ENCODE peak calls at places on chromosomes 2 and 18, in ten cellular contexts. One of them, this sample, is unnamed.

GRCh38 chr2:128746356-128746755 is 427.7 kb upstream of the HS6ST1 start:
- DNase-seq in T-helper 9 cell: no peak
- DNase-seq in neural progenitor cell: no peak
- DNase-seq in ELF-1: no peak
- DNase-seq in NCI-H345: no peak
- DNase-seq in lower lobe of right lung: no peak
- DNase-seq in activated CD4-positive, alpha-beta memory T cell treated with anti-CD3 and anti-CD28 coated beads, Interleukin-2, amount 10 ng/mL, durations not matched to agents 7 days and 5 days: no peak
- DNase-seq in mammary epithelial cell: peak; percentile 95
- DNase-seq in activated gamma-delta T cell: no peak
- DNase-seq in stimulated activated CD8-positive, alpha-beta memory T cell treated with anti-CD3 and anti-CD28 coated beads, Interleukin-12 subunit alpha, Interleukin-12 subunit beta, amount 100 ng/mL, for 4 hours: no peak
- DNase-seq in this sample: no peak

GRCh38 chr2:28233070-28233718 is 159.5 kb upstream of the FOSL2 start:
- DNase-seq in T-helper 9 cell: no peak
- DNase-seq in neural progenitor cell: no peak
- DNase-seq in ELF-1: no peak
- DNase-seq in NCI-H345: peak; percentile 24
- DNase-seq in lower lobe of right lung: no peak
- DNase-seq in activated CD4-positive, alpha-beta memory T cell treated with anti-CD3 and anti-CD28 coated beads, Interleukin-2, amount 10 ng/mL, durations not matched to agents 7 days and 5 days: no peak
- DNase-seq in mammary epithelial cell: no peak
- DNase-seq in activated gamma-delta T cell: no peak
- DNase-seq in stimulated activated CD8-positive, alpha-beta memory T cell treated with anti-CD3 and anti-CD28 coated beads, Interleukin-12 subunit alpha, Interleukin-12 subunit beta, amount 100 ng/mL, for 4 hours: no peak
- DNase-seq in this sample: no peak

GRCh38 chr2:13533524-13533922 is 816.8 kb downstream of the TRIB2 start:
- DNase-seq in T-helper 9 cell: no peak
- DNase-seq in neural progenitor cell: no peak
- DNase-seq in ELF-1: no peak
- DNase-seq in NCI-H345: no peak
- DNase-seq in lower lobe of right lung: no peak
- DNase-seq in activated CD4-positive, alpha-beta memory T cell treated with anti-CD3 and anti-CD28 coated beads, Interleukin-2, amount 10 ng/mL, durations not matched to agents 7 days and 5 days: no peak
- DNase-seq in mammary epithelial cell: no peak
- DNase-seq in activated gamma-delta T cell: no peak
- DNase-seq in stimulated activated CD8-positive, alpha-beta memory T cell treated with anti-CD3 and anti-CD28 coated beads, Interleukin-12 subunit alpha, Interleukin-12 subunit beta, amount 100 ng/mL, for 4 hours: no peak
- DNase-seq in this sample: no peak

GRCh38 chr2:175855794-175856453 is 146.1 kb downstream of the LNPK start:
- DNase-seq in T-helper 9 cell: no peak
- DNase-seq in neural progenitor cell: no peak
- DNase-seq in ELF-1: no peak
- DNase-seq in NCI-H345: no peak
- DNase-seq in lower lobe of right lung: no peak
- DNase-seq in activated CD4-positive, alpha-beta memory T cell treated with anti-CD3 and anti-CD28 coated beads, Interleukin-2, amount 10 ng/mL, durations not matched to agents 7 days and 5 days: no peak
- DNase-seq in mammary epithelial cell: peak; percentile 61
- DNase-seq in activated gamma-delta T cell: no peak
- DNase-seq in stimulated activated CD8-positive, alpha-beta memory T cell treated with anti-CD3 and anti-CD28 coated beads, Interleukin-12 subunit alpha, Interleukin-12 subunit beta, amount 100 ng/mL, for 4 hours: no peak
- DNase-seq in this sample: no peak

GRCh38 chr18:41940506-41941215 is 14.4 kb upstream of the PIK3C3 start:
- DNase-seq in T-helper 9 cell: no peak
- DNase-seq in neural progenitor cell: peak; percentile 2
- DNase-seq in ELF-1: peak; percentile 69
- DNase-seq in NCI-H345: no peak
- DNase-seq in lower lobe of right lung: no peak
- DNase-seq in activated CD4-positive, alpha-beta memory T cell treated with anti-CD3 and anti-CD28 coated beads, Interleukin-2, amount 10 ng/mL, durations not matched to agents 7 days and 5 days: no peak
- DNase-seq in mammary epithelial cell: peak; percentile 72
- DNase-seq in activated gamma-delta T cell: no peak
- DNase-seq in stimulated activated CD8-positive, alpha-beta memory T cell treated with anti-CD3 and anti-CD28 coated beads, Interleukin-12 subunit alpha, Interleukin-12 subunit beta, amount 100 ng/mL, for 4 hours: no peak
- DNase-seq in this sample: no peak

GRCh38 chr2:173101687-173102086 is 26.0 kb downstream of the MAP3K20 start:
- DNase-seq in T-helper 9 cell: no peak
- DNase-seq in neural progenitor cell: no peak
- DNase-seq in ELF-1: no peak
- DNase-seq in NCI-H345: no peak
- DNase-seq in lower lobe of right lung: no peak
- DNase-seq in activated CD4-positive, alpha-beta memory T cell treated with anti-CD3 and anti-CD28 coated beads, Interleukin-2, amount 10 ng/mL, durations not matched to agents 7 days and 5 days: no peak
- DNase-seq in mammary epithelial cell: peak; percentile 91
- DNase-seq in activated gamma-delta T cell: no peak
- DNase-seq in stimulated activated CD8-positive, alpha-beta memory T cell treated with anti-CD3 and anti-CD28 coated beads, Interleukin-12 subunit alpha, Interleukin-12 subunit beta, amount 100 ng/mL, for 4 hours: no peak
- DNase-seq in this sample: no peak

GRCh38 chr2:130827502-130828251 is 9.0 kb upstream of the ARHGEF4 start:
- DNase-seq in T-helper 9 cell: no peak
- DNase-seq in neural progenitor cell: peak; percentile 59
- DNase-seq in ELF-1: peak; percentile 76
- DNase-seq in NCI-H345: no peak
- DNase-seq in lower lobe of right lung: peak; percentile 24
- DNase-seq in activated CD4-positive, alpha-beta memory T cell treated with anti-CD3 and anti-CD28 coated beads, Interleukin-2, amount 10 ng/mL, durations not matched to agents 7 days and 5 days: no peak
- DNase-seq in mammary epithelial cell: peak; percentile 93
- DNase-seq in activated gamma-delta T cell: no peak
- DNase-seq in stimulated activated CD8-positive, alpha-beta memory T cell treated with anti-CD3 and anti-CD28 coated beads, Interleukin-12 subunit alpha, Interleukin-12 subunit beta, amount 100 ng/mL, for 4 hours: no peak
- DNase-seq in this sample: no peak

GRCh38 chr2:160324161-160324768 is 124.2 kb upstream of the ITGB6 start:
- DNase-seq in T-helper 9 cell: peak; percentile 26
- DNase-seq in neural progenitor cell: peak; percentile 49
- DNase-seq in ELF-1: peak; percentile 40
- DNase-seq in NCI-H345: peak; percentile 28
- DNase-seq in lower lobe of right lung: peak; percentile 61
- DNase-seq in activated CD4-positive, alpha-beta memory T cell treated with anti-CD3 and anti-CD28 coated beads, Interleukin-2, amount 10 ng/mL, durations not matched to agents 7 days and 5 days: peak; percentile 49
- DNase-seq in mammary epithelial cell: peak; percentile 32
- DNase-seq in activated gamma-delta T cell: no peak
- DNase-seq in stimulated activated CD8-positive, alpha-beta memory T cell treated with anti-CD3 and anti-CD28 coated beads, Interleukin-12 subunit alpha, Interleukin-12 subunit beta, amount 100 ng/mL, for 4 hours: no peak
- DNase-seq in this sample: peak; percentile 76

GRCh38 chr2:235694721-235695601 is 201.1 kb downstream of the AGAP1 start:
- DNase-seq in T-helper 9 cell: no peak
- DNase-seq in neural progenitor cell: no peak
- DNase-seq in ELF-1: no peak
- DNase-seq in NCI-H345: no peak
- DNase-seq in lower lobe of right lung: no peak
- DNase-seq in activated CD4-positive, alpha-beta memory T cell treated with anti-CD3 and anti-CD28 coated beads, Interleukin-2, amount 10 ng/mL, durations not matched to agents 7 days and 5 days: no peak
- DNase-seq in mammary epithelial cell: no peak
- DNase-seq in activated gamma-delta T cell: no peak
- DNase-seq in stimulated activated CD8-positive, alpha-beta memory T cell treated with anti-CD3 and anti-CD28 coated beads, Interleukin-12 subunit alpha, Interleukin-12 subunit beta, amount 100 ng/mL, for 4 hours: no peak
- DNase-seq in this sample: no peak

GRCh38 chr18:10020176-10020575 is 106.4 kb downstream of the VAPA start:
- DNase-seq in T-helper 9 cell: no peak
- DNase-seq in neural progenitor cell: no peak
- DNase-seq in ELF-1: no peak
- DNase-seq in NCI-H345: peak; percentile 92
- DNase-seq in lower lobe of right lung: no peak
- DNase-seq in activated CD4-positive, alpha-beta memory T cell treated with anti-CD3 and anti-CD28 coated beads, Interleukin-2, amount 10 ng/mL, durations not matched to agents 7 days and 5 days: no peak
- DNase-seq in mammary epithelial cell: no peak
- DNase-seq in activated gamma-delta T cell: no peak
- DNase-seq in stimulated activated CD8-positive, alpha-beta memory T cell treated with anti-CD3 and anti-CD28 coated beads, Interleukin-12 subunit alpha, Interleukin-12 subunit beta, amount 100 ng/mL, for 4 hours: no peak
- DNase-seq in this sample: no peak

GRCh38 chr2:109222422-109222821 is 93.4 kb downstream of the SH3RF3 start:
- DNase-seq in T-helper 9 cell: no peak
- DNase-seq in neural progenitor cell: no peak
- DNase-seq in ELF-1: no peak
- DNase-seq in NCI-H345: no peak
- DNase-seq in lower lobe of right lung: no peak
- DNase-seq in activated CD4-positive, alpha-beta memory T cell treated with anti-CD3 and anti-CD28 coated beads, Interleukin-2, amount 10 ng/mL, durations not matched to agents 7 days and 5 days: no peak
- DNase-seq in mammary epithelial cell: no peak
- DNase-seq in activated gamma-delta T cell: no peak
- DNase-seq in stimulated activated CD8-positive, alpha-beta memory T cell treated with anti-CD3 and anti-CD28 coated beads, Interleukin-12 subunit alpha, Interleukin-12 subunit beta, amount 100 ng/mL, for 4 hours: no peak
- DNase-seq in this sample: peak; percentile 36

GRCh38 chr18:78873916-78874505 is 105.6 kb upstream of the SALL3 start:
- DNase-seq in T-helper 9 cell: no peak
- DNase-seq in neural progenitor cell: no peak
- DNase-seq in ELF-1: no peak
- DNase-seq in NCI-H345: no peak
- DNase-seq in lower lobe of right lung: no peak
- DNase-seq in activated CD4-positive, alpha-beta memory T cell treated with anti-CD3 and anti-CD28 coated beads, Interleukin-2, amount 10 ng/mL, durations not matched to agents 7 days and 5 days: no peak
- DNase-seq in mammary epithelial cell: no peak
- DNase-seq in activated gamma-delta T cell: no peak
- DNase-seq in stimulated activated CD8-positive, alpha-beta memory T cell treated with anti-CD3 and anti-CD28 coated beads, Interleukin-12 subunit alpha, Interleukin-12 subunit beta, amount 100 ng/mL, for 4 hours: no peak
- DNase-seq in this sample: no peak

GRCh38 chr2:149375801-149376349 is 45.5 kb downstream of the LYPD6 start:
- DNase-seq in T-helper 9 cell: no peak
- DNase-seq in neural progenitor cell: peak; percentile 72
- DNase-seq in ELF-1: peak; percentile 33
- DNase-seq in NCI-H345: peak; percentile 33
- DNase-seq in lower lobe of right lung: no peak
- DNase-seq in activated CD4-positive, alpha-beta memory T cell treated with anti-CD3 and anti-CD28 coated beads, Interleukin-2, amount 10 ng/mL, durations not matched to agents 7 days and 5 days: no peak
- DNase-seq in mammary epithelial cell: no peak
- DNase-seq in activated gamma-delta T cell: no peak
- DNase-seq in stimulated activated CD8-positive, alpha-beta memory T cell treated with anti-CD3 and anti-CD28 coated beads, Interleukin-12 subunit alpha, Interleukin-12 subunit beta, amount 100 ng/mL, for 4 hours: no peak
- DNase-seq in this sample: no peak

GRCh38 chr18:12076424-12077140 is 17.1 kb upstream of the ANKRD62 start:
- DNase-seq in T-helper 9 cell: no peak
- DNase-seq in neural progenitor cell: peak; percentile 86
- DNase-seq in ELF-1: peak; percentile 36
- DNase-seq in NCI-H345: peak; percentile 43
- DNase-seq in lower lobe of right lung: no peak
- DNase-seq in activated CD4-positive, alpha-beta memory T cell treated with anti-CD3 and anti-CD28 coated beads, Interleukin-2, amount 10 ng/mL, durations not matched to agents 7 days and 5 days: no peak
- DNase-seq in mammary epithelial cell: peak; percentile 52
- DNase-seq in activated gamma-delta T cell: no peak
- DNase-seq in stimulated activated CD8-positive, alpha-beta memory T cell treated with anti-CD3 and anti-CD28 coated beads, Interleukin-12 subunit alpha, Interleukin-12 subunit beta, amount 100 ng/mL, for 4 hours: no peak
- DNase-seq in this sample: no peak

GRCh38 chr18:54558609-54559585 is 32.1 kb upstream of the DYNAP start:
- DNase-seq in T-helper 9 cell: no peak
- DNase-seq in neural progenitor cell: peak; percentile 21
- DNase-seq in ELF-1: no peak
- DNase-seq in NCI-H345: peak; percentile 11
- DNase-seq in lower lobe of right lung: no peak
- DNase-seq in activated CD4-positive, alpha-beta memory T cell treated with anti-CD3 and anti-CD28 coated beads, Interleukin-2, amount 10 ng/mL, durations not matched to agents 7 days and 5 days: no peak
- DNase-seq in mammary epithelial cell: peak; percentile 4
- DNase-seq in activated gamma-delta T cell: no peak
- DNase-seq in stimulated activated CD8-positive, alpha-beta memory T cell treated with anti-CD3 and anti-CD28 coated beads, Interleukin-12 subunit alpha, Interleukin-12 subunit beta, amount 100 ng/mL, for 4 hours: no peak
- DNase-seq in this sample: no peak

GRCh38 chr2:171902840-171903420 is 8.9 kb upstream of the SLC25A12 start:
- DNase-seq in T-helper 9 cell: no peak
- DNase-seq in neural progenitor cell: no peak
- DNase-seq in ELF-1: no peak
- DNase-seq in NCI-H345: no peak
- DNase-seq in lower lobe of right lung: no peak
- DNase-seq in activated CD4-positive, alpha-beta memory T cell treated with anti-CD3 and anti-CD28 coated beads, Interleukin-2, amount 10 ng/mL, durations not matched to agents 7 days and 5 days: no peak
- DNase-seq in mammary epithelial cell: no peak
- DNase-seq in activated gamma-delta T cell: no peak
- DNase-seq in stimulated activated CD8-positive, alpha-beta memory T cell treated with anti-CD3 and anti-CD28 coated beads, Interleukin-12 subunit alpha, Interleukin-12 subunit beta, amount 100 ng/mL, for 4 hours: no peak
- DNase-seq in this sample: no peak

GRCh38 chr2:217832987-217833386 is 169.8 kb downstream of the TNS1 start:
- DNase-seq in T-helper 9 cell: no peak
- DNase-seq in neural progenitor cell: no peak
- DNase-seq in ELF-1: no peak
- DNase-seq in NCI-H345: no peak
- DNase-seq in lower lobe of right lung: peak; percentile 38
- DNase-seq in activated CD4-positive, alpha-beta memory T cell treated with anti-CD3 and anti-CD28 coated beads, Interleukin-2, amount 10 ng/mL, durations not matched to agents 7 days and 5 days: no peak
- DNase-seq in mammary epithelial cell: no peak
- DNase-seq in activated gamma-delta T cell: no peak
- DNase-seq in stimulated activated CD8-positive, alpha-beta memory T cell treated with anti-CD3 and anti-CD28 coated beads, Interleukin-12 subunit alpha, Interleukin-12 subunit beta, amount 100 ng/mL, for 4 hours: no peak
- DNase-seq in this sample: no peak

GRCh38 chr2:211617803-211618202 is 920.8 kb downstream of the ERBB4 start:
- DNase-seq in T-helper 9 cell: no peak
- DNase-seq in neural progenitor cell: no peak
- DNase-seq in ELF-1: no peak
- DNase-seq in NCI-H345: no peak
- DNase-seq in lower lobe of right lung: no peak
- DNase-seq in activated CD4-positive, alpha-beta memory T cell treated with anti-CD3 and anti-CD28 coated beads, Interleukin-2, amount 10 ng/mL, durations not matched to agents 7 days and 5 days: no peak
- DNase-seq in mammary epithelial cell: no peak
- DNase-seq in activated gamma-delta T cell: no peak
- DNase-seq in stimulated activated CD8-positive, alpha-beta memory T cell treated with anti-CD3 and anti-CD28 coated beads, Interleukin-12 subunit alpha, Interleukin-12 subunit beta, amount 100 ng/mL, for 4 hours: no peak
- DNase-seq in this sample: no peak

GRCh38 chr2:3217646-3218045 is 160.0 kb downstream of the EIPR1 start:
- DNase-seq in T-helper 9 cell: no peak
- DNase-seq in neural progenitor cell: no peak
- DNase-seq in ELF-1: no peak
- DNase-seq in NCI-H345: no peak
- DNase-seq in lower lobe of right lung: no peak
- DNase-seq in activated CD4-positive, alpha-beta memory T cell treated with anti-CD3 and anti-CD28 coated beads, Interleukin-2, amount 10 ng/mL, durations not matched to agents 7 days and 5 days: no peak
- DNase-seq in mammary epithelial cell: no peak
- DNase-seq in activated gamma-delta T cell: no peak
- DNase-seq in stimulated activated CD8-positive, alpha-beta memory T cell treated with anti-CD3 and anti-CD28 coated beads, Interleukin-12 subunit alpha, Interleukin-12 subunit beta, amount 100 ng/mL, for 4 hours: no peak
- DNase-seq in this sample: no peak

GRCh38 chr18:9643549-9643948 is 29.2 kb upstream of the PPP4R1 start:
- DNase-seq in T-helper 9 cell: no peak
- DNase-seq in neural progenitor cell: peak; percentile 49
- DNase-seq in ELF-1: peak; percentile 82
- DNase-seq in NCI-H345: no peak
- DNase-seq in lower lobe of right lung: no peak
- DNase-seq in activated CD4-positive, alpha-beta memory T cell treated with anti-CD3 and anti-CD28 coated beads, Interleukin-2, amount 10 ng/mL, durations not matched to agents 7 days and 5 days: no peak
- DNase-seq in mammary epithelial cell: peak; percentile 92
- DNase-seq in activated gamma-delta T cell: no peak
- DNase-seq in stimulated activated CD8-positive, alpha-beta memory T cell treated with anti-CD3 and anti-CD28 coated beads, Interleukin-12 subunit alpha, Interleukin-12 subunit beta, amount 100 ng/mL, for 4 hours: no peak
- DNase-seq in this sample: no peak

GRCh38 chr2:160842286-160842685 is 317.9 kb upstream of the TANK start:
- DNase-seq in T-helper 9 cell: no peak
- DNase-seq in neural progenitor cell: no peak
- DNase-seq in ELF-1: peak; percentile 69
- DNase-seq in NCI-H345: no peak
- DNase-seq in lower lobe of right lung: no peak
- DNase-seq in activated CD4-positive, alpha-beta memory T cell treated with anti-CD3 and anti-CD28 coated beads, Interleukin-2, amount 10 ng/mL, durations not matched to agents 7 days and 5 days: no peak
- DNase-seq in mammary epithelial cell: no peak
- DNase-seq in activated gamma-delta T cell: no peak
- DNase-seq in stimulated activated CD8-positive, alpha-beta memory T cell treated with anti-CD3 and anti-CD28 coated beads, Interleukin-12 subunit alpha, Interleukin-12 subunit beta, amount 100 ng/mL, for 4 hours: no peak
- DNase-seq in this sample: no peak

GRCh38 chr18:34947711-34948125 is 93.5 kb upstream of the MAPRE2 start:
- DNase-seq in T-helper 9 cell: no peak
- DNase-seq in neural progenitor cell: no peak
- DNase-seq in ELF-1: no peak
- DNase-seq in NCI-H345: no peak
- DNase-seq in lower lobe of right lung: no peak
- DNase-seq in activated CD4-positive, alpha-beta memory T cell treated with anti-CD3 and anti-CD28 coated beads, Interleukin-2, amount 10 ng/mL, durations not matched to agents 7 days and 5 days: no peak
- DNase-seq in mammary epithelial cell: peak; percentile 11
- DNase-seq in activated gamma-delta T cell: no peak
- DNase-seq in stimulated activated CD8-positive, alpha-beta memory T cell treated with anti-CD3 and anti-CD28 coated beads, Interleukin-12 subunit alpha, Interleukin-12 subunit beta, amount 100 ng/mL, for 4 hours: no peak
- DNase-seq in this sample: no peak

This sample was measured in activated effector memory CD4-positive, alpha-beta T cell treated with anti-CD3 and anti-CD28 coated beads, Interleukin-2, amount 50 U/mL, for 16 hours.